ENCODE peak calls at places on chromosomes 7 and 10, in eight cellular contexts. I is A549; X is body of pancreas; S is CD8-positive, alpha-beta T cell; W is PC-3; F is Panc1; N is HCT116; E is mucosa of descending colon. T is an unnamed sample. For H3K4me1, the result is how much of the 10 kb centered on the place peaks cover.

GRCh38 chr7:110373514-110374258 is 717.2 kb upstream of the LRRN3 start:
- ATAC-seq in I (no peak), X (no peak), S (no peak), W (no peak), F (no peak), N (no peak), E (no peak), T (no peak)

GRCh38 chr10:30509508-30509907 is 75.5 kb downstream of the MAP3K8 start:
- ATAC-seq in I (no peak), X (no peak), S (no peak), W (no peak), F (no peak), N (no peak), E (no peak), T (no peak)

GRCh38 chr7:85115006-85115405 is 71.8 kb downstream of the SEMA3D start:
- ATAC-seq in I (no peak), X (no peak), S (no peak), W (peak), F (no peak), N (no peak), E (no peak), T (no peak)

GRCh38 chr7:94042381-94042780 is 38.2 kb upstream of the BET1 start:
- ATAC-seq in I (no peak), X (no peak), S (no peak), W (no peak), F (no peak), N (no peak), E (no peak), T (no peak)

GRCh38 chr10:78913219-78914059 is 155.3 kb upstream of the ZMIZ1 start:
- ATAC-seq in I (no peak), X (peak), S (no peak), W (no peak), F (no peak), N (no peak), E (peak), T (no peak)

GRCh38 chr7:129843365-129843898 is 109.3 kb downstream of the UBE2H start:
- ATAC-seq in I (no peak), X (no peak), S (no peak), W (no peak), F (no peak), N (no peak), E (no peak), T (no peak)

GRCh38 chr10:73647875-73648228 is 6.6 kb upstream of the MYOZ1 start:
- ATAC-seq in I (no peak), X (no peak), S (peak), W (no peak), F (no peak), N (no peak), E (peak), T (no peak)

GRCh38 chr7:144020340-144020739 is 20.2 kb downstream of the OR6B1 start:
- ATAC-seq in I (no peak), X (peak), S (no peak), W (no peak), F (no peak), N (no peak), E (no peak), T (no peak)

GRCh38 chr10:35178305-35178704 is 51.7 kb downstream of the CREM start:
- ATAC-seq in I (no peak), X (no peak), S (no peak), W (no peak), F (no peak), N (no peak), E (no peak), T (no peak)

GRCh38 chr7:37083311-37084096 is 359.2 kb upstream of the AOAH start:
- ATAC-seq in I (no peak), X (peak), S (no peak), W (no peak), F (no peak), N (no peak), E (no peak), T (peak)

GRCh38 chr7:7719235-7719634 is 828 bp upstream of the RPA3 start:
- ATAC-seq in I (peak), X (peak), S (peak), W (peak), F (peak), N (no peak), E (peak), T (peak)

GRCh38 chr7:112361154-112361553 is 89.1 kb upstream of the IFRD1 start:
- ATAC-seq in I (no peak), X (no peak), S (no peak), W (peak), F (peak), N (no peak), E (no peak), T (no peak)

GRCh38 chr10:123913688-123914268 is 22.2 kb upstream of the CPXM2 start:
- ATAC-seq in I (no peak), X (peak), S (no peak), W (no peak), F (no peak), N (no peak), E (no peak), T (peak)

GRCh38 chr7:99623702-99624447 is 7.1 kb downstream of the ZSCAN25 start:
- ATAC-seq in I (no peak), X (no peak), S (peak), W (no peak), F (no peak), N (no peak), E (peak), T (no peak)

GRCh38 chr7:157676456-157677255 is 339.9 kb downstream of the DNAJB6 start:
- ATAC-seq in I (no peak), X (no peak), S (no peak), W (peak), F (peak), N (no peak), E (peak), T (no peak)

GRCh38 chr10:7121154-7121797 is 289.6 kb downstream of the SFMBT2 start:
- ATAC-seq in I (peak), X (no peak), S (peak), W (peak), F (no peak), N (peak), E (peak), T (no peak)

GRCh38 chr10:97771055-97771811 is 566 bp downstream of the SFRP5 start:
- ATAC-seq in I (peak), X (peak), S (peak), W (peak), F (peak), N (no peak), E (peak), T (no peak)

GRCh38 chr10:88474884-88475844 is 108.0 kb downstream of the RNLS start:
- ATAC-seq in I (no peak), X (peak), S (no peak), W (no peak), F (no peak), N (peak), E (no peak), T (peak)

GRCh38 chr7:116249969-116250553 is 39.7 kb downstream of the TES start:
- ATAC-seq in I (peak), X (no peak), S (peak), W (peak), F (peak), N (peak), E (peak), T (no peak)

GRCh38 chr7:158018061-158018796 is 569.4 kb downstream of the PTPRN2 start:
- ATAC-seq in I (no peak), X (no peak), S (no peak), W (no peak), F (no peak), N (no peak), E (no peak), T (no peak)

GRCh38 chr7:26329520-26330269 is 38.0 kb downstream of the SNX10 start:
- ATAC-seq in I (no peak), X (peak), S (no peak), W (no peak), F (no peak), N (no peak), E (peak), T (no peak)

GRCh38 chr7:5420841-5421625 is 2.6 kb downstream of the TNRC18 start:
- ATAC-seq in I (no peak), X (no peak), S (no peak), W (no peak), F (no peak), N (no peak), E (no peak), T (no peak)
- H3K4me1 ChIP-seq in I (under half), X (under half), S (half or more), W (under half), F (under half), N (under half), E (under half), T (under half)

GRCh38 chr7:33459340-33459751 is 330.0 kb downstream of the BBS9 start:
- ATAC-seq in I (peak), X (no peak), S (no peak), W (peak), F (peak), N (peak), E (peak), T (no peak)
- TF ChIP-seq CTCF in I (peak), X (no peak), S (no peak), W (peak), F (peak), N (peak), E (no peak), T (no peak)

DNA sequence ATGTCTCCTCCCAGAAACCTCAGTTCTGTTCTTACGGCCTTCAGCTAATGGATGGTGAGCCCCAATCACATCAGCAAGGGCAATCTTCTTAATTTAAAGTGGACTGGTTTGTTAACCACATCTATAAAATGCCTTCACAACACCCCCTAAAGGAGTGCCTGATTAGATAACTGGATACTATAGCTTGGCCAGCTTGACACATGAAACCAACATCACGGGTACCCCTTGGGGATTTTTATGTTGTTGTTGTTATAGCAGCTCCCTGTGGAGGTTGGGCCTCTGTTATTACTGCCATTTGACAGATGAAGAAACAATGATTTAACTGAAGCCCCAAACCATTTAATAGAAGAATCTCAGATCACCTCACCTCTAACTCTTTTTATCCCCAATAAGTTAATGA is 26.8 kb downstream of the STRA8 start:
- ATAC-seq in I (no peak), X (no peak), S (no peak), W (no peak), F (no peak), N (no peak), E (no peak), T (no peak)
- H3K4me1 ChIP-seq in I (under half), X (under half), S (under half), W (under half), F (under half), N (under half), E (under half), T (under half)

GRCh38 chr7:27640914-27641570 is 21.6 kb downstream of the HIBADH start:
- ATAC-seq in I (peak), X (peak), S (no peak), W (peak), F (peak), N (no peak), E (peak), T (no peak)
- TF ChIP-seq CTCF in I (no peak), X (no peak), S (no peak), W (peak), F (no peak), N (no peak), E (no peak), T (no peak)

DNA sequence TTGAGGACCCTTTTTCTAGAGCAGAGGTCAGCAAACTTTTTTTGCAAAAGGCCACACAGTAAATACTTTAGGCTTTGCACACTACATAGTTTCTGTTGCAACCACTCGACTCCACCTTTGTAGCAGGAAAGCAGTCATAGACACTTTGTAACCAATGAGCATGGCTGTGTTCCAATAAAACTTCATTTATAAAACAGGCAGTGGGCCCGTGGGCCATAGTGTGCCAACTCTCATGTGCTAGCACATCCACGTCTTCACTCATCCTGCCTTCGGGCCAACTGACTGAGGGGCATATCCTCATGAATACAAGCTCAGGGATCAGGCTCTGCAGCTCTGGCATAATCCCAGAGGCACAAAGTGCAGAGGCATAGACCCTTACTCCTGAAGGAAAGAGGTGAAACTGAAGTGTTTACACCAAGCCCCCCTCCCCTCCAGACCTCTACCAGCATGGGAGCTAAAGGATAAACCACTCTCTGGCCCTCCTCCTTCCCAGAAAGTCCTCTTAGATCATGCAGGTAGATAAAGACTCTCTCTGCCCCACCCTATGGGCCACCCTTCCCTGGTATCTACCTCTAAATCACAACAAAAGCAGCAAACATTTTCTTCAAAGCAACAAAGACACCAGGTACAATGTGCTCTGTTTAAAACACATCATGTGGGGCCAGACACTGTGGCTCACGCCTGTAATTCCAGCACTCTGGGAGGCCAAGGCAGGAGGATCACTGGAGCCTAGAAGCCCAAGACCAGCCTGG is 71.0 kb downstream of the DLG5 start:
- ATAC-seq in I (no peak), X (no peak), S (no peak), W (no peak), F (no peak), N (no peak), E (no peak), T (no peak)
- H3K4me1 ChIP-seq in I (under half), X (under half), S (under half), W (under half), F (under half), N (under half), E (under half), T (under half)

GRCh38 chr7:41705109-41705871 is 2.4 kb upstream of the INHBA start:
- ATAC-seq in I (peak), X (peak), S (peak), W (peak), F (peak), N (peak), E (peak), T (peak)
- TF ChIP-seq CTCF in I (peak), X (peak), S (peak), W (peak), F (peak), N (peak), E (peak), T (peak)

GRCh38 chr10:84353052-84353803 is 24.8 kb downstream of the CCSER2 start:
- ATAC-seq in I (no peak), X (no peak), S (no peak), W (no peak), F (no peak), N (no peak), E (peak), T (no peak)

GRCh38 chr10:84352251-84352842 is 24.0 kb downstream of the CCSER2 start:
- ATAC-seq in I (peak), X (peak), S (peak), W (peak), F (peak), N (peak), E (peak), T (no peak)

GRCh38 chr10:84355106-84355505 is 26.7 kb downstream of the CCSER2 start:
- ATAC-seq in I (no peak), X (no peak), S (no peak), W (no peak), F (no peak), N (no peak), E (no peak), T (no peak)

GRCh38 chr10:84356951-84357350 is 28.6 kb downstream of the CCSER2 start:
- ATAC-seq in I (no peak), X (no peak), S (peak), W (no peak), F (no peak), N (no peak), E (no peak), T (no peak)

DNA sequence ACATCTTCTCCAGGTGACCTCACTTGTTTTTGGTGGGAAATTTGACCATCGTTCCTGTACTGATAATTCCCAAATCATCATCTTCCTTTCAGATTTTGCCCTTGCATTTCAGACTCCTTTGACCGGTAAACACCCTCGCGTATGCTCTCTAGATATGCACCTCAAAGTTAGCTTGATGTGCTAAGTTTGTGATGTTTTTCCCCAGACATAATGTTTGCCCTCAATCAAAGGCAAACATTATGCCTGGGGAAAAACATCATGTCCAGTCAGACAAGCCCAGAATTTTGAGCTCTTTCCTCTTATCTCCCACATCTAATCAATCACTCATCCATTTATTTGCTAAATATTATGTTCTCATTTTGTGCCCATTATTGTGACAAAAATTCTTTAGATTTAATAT is 26.2 kb downstream of the CCSER2 start:
- ATAC-seq in I (no peak), X (no peak), S (no peak), W (no peak), F (no peak), N (no peak), E (no peak), T (no peak)
- H3K4me1 ChIP-seq in I (under half), X (under half), S (half or more), W (under half), F (under half), N (under half), E (under half), T (under half)